ENCODE peak calls at places on chromosomes 4 and X, in four cellular contexts. One of them, this sample, is unnamed.

GRCh38 chrX:134013092-134013497 is 27.7 kb upstream of the GPC3 start:
- DNase-seq in activated T-cell treated with anti-CD3 and anti-CD28 coated beads for 1 hour: no peak
- DNase-seq in activated CD4-positive, alpha-beta T cell treated with anti-CD3 and anti-CD28 coated beads, Interleukin-2, amount 50 U/mL, for 4 hours: no peak
- DNase-seq in AG04449: no peak
- DNase-seq in this sample: no peak

GRCh38 chrX:73127700-73128241 is 48.5 kb upstream of the PABPC1L2A start:
- DNase-seq in activated T-cell treated with anti-CD3 and anti-CD28 coated beads for 1 hour: no peak
- DNase-seq in activated CD4-positive, alpha-beta T cell treated with anti-CD3 and anti-CD28 coated beads, Interleukin-2, amount 50 U/mL, for 4 hours: no peak
- DNase-seq in AG04449: no peak
- DNase-seq in this sample: no peak

GRCh38 chrX:106684207-106684606 is 42.3 kb upstream of the RNF128 start:
- DNase-seq in activated T-cell treated with anti-CD3 and anti-CD28 coated beads for 1 hour: no peak
- DNase-seq in activated CD4-positive, alpha-beta T cell treated with anti-CD3 and anti-CD28 coated beads, Interleukin-2, amount 50 U/mL, for 4 hours: no peak
- DNase-seq in AG04449: no peak
- DNase-seq in this sample: no peak

GRCh38 chrX:147476008-147476407 is 435.7 kb upstream of the FMR1 start:
- DNase-seq in activated T-cell treated with anti-CD3 and anti-CD28 coated beads for 1 hour: no peak
- DNase-seq in activated CD4-positive, alpha-beta T cell treated with anti-CD3 and anti-CD28 coated beads, Interleukin-2, amount 50 U/mL, for 4 hours: no peak
- DNase-seq in AG04449: no peak
- DNase-seq in this sample: no peak

GRCh38 chr4:8443801-8444200 is 3.2 kb downstream of the TRMT44 start:
- DNase-seq in activated T-cell treated with anti-CD3 and anti-CD28 coated beads for 1 hour: no peak
- DNase-seq in activated CD4-positive, alpha-beta T cell treated with anti-CD3 and anti-CD28 coated beads, Interleukin-2, amount 50 U/mL, for 4 hours: no peak
- DNase-seq in AG04449: no peak
- DNase-seq in this sample: no peak

GRCh38 chrX:137031517-137032377 is 2.0 kb downstream of the GPR101 start:
- DNase-seq in activated T-cell treated with anti-CD3 and anti-CD28 coated beads for 1 hour: no peak
- DNase-seq in activated CD4-positive, alpha-beta T cell treated with anti-CD3 and anti-CD28 coated beads, Interleukin-2, amount 50 U/mL, for 4 hours: peak
- DNase-seq in AG04449: no peak
- DNase-seq in this sample: no peak

GRCh38 chr4:7714738-7715137 is 224.9 kb downstream of the AFAP1 start:
- DNase-seq in activated T-cell treated with anti-CD3 and anti-CD28 coated beads for 1 hour: no peak
- DNase-seq in activated CD4-positive, alpha-beta T cell treated with anti-CD3 and anti-CD28 coated beads, Interleukin-2, amount 50 U/mL, for 4 hours: no peak
- DNase-seq in AG04449: no peak
- DNase-seq in this sample: no peak

GRCh38 chrX:153423652-153424051 is 12.4 kb downstream of the ZFP92 start:
- DNase-seq in activated T-cell treated with anti-CD3 and anti-CD28 coated beads for 1 hour: no peak
- DNase-seq in activated CD4-positive, alpha-beta T cell treated with anti-CD3 and anti-CD28 coated beads, Interleukin-2, amount 50 U/mL, for 4 hours: no peak
- DNase-seq in AG04449: no peak
- DNase-seq in this sample: no peak

GRCh38 chr4:184320630-184321029 is 103.0 kb upstream of the ENPP6 start:
- DNase-seq in activated T-cell treated with anti-CD3 and anti-CD28 coated beads for 1 hour: no peak
- DNase-seq in activated CD4-positive, alpha-beta T cell treated with anti-CD3 and anti-CD28 coated beads, Interleukin-2, amount 50 U/mL, for 4 hours: no peak
- DNase-seq in AG04449: no peak
- DNase-seq in this sample: no peak

GRCh38 chr4:167854881-167855280 is 237.5 kb upstream of the ANXA10 start:
- DNase-seq in activated T-cell treated with anti-CD3 and anti-CD28 coated beads for 1 hour: no peak
- DNase-seq in activated CD4-positive, alpha-beta T cell treated with anti-CD3 and anti-CD28 coated beads, Interleukin-2, amount 50 U/mL, for 4 hours: no peak
- DNase-seq in AG04449: no peak
- DNase-seq in this sample: no peak

GRCh38 chr4:77232653-77233052 is 75.6 kb downstream of the CCNG2 start:
- DNase-seq in activated T-cell treated with anti-CD3 and anti-CD28 coated beads for 1 hour: no peak
- DNase-seq in activated CD4-positive, alpha-beta T cell treated with anti-CD3 and anti-CD28 coated beads, Interleukin-2, amount 50 U/mL, for 4 hours: no peak
- DNase-seq in AG04449: no peak
- DNase-seq in this sample: no peak

GRCh38 chr4:2318476-2318875 is 56.6 kb upstream of the MXD4 start:
- DNase-seq in activated T-cell treated with anti-CD3 and anti-CD28 coated beads for 1 hour: no peak
- DNase-seq in activated CD4-positive, alpha-beta T cell treated with anti-CD3 and anti-CD28 coated beads, Interleukin-2, amount 50 U/mL, for 4 hours: no peak
- DNase-seq in AG04449: no peak
- DNase-seq in this sample: no peak